ENCODE peak calls at places on chromosomes 13 and 19, in seven cellular contexts. J, F, V, L, W, U and K are unnamed samples.

GRCh38 chr13:70995338-70995737 is 871.7 kb downstream of the DACH1 start:
- DNase-seq in J (no peak), F (no peak), V (no peak), L (no peak), W (no peak), U (no peak), K (no peak)

GRCh38 chr13:77300176-77301141 is 26.4 kb downstream of the MYCBP2 start:
- DNase-seq in J (peak), F (no peak), V (peak), L (peak), W (peak), U (no peak), K (no peak)

GRCh38 chr19:49327878-49328544 is 3.0 kb upstream of the SLC6A16 start:
- DNase-seq in J (peak), F (peak), V (peak), L (no peak), W (peak), U (peak), K (peak)

GRCh38 chr13:46185634-46186033 is 3.7 kb upstream of the LCP1 start:
- DNase-seq in J (no peak), F (no peak), V (no peak), L (no peak), W (no peak), U (no peak), K (no peak)

GRCh38 chr19:17289489-17289888 is 7.8 kb downstream of the ANKLE1 start:
- DNase-seq in J (peak), F (peak), V (peak), L (peak), W (peak), U (peak), K (peak)

GRCh38 chr19:47756953-47757608 is 11.7 kb downstream of the NOP53 start:
- DNase-seq in J (no peak), F (no peak), V (no peak), L (no peak), W (no peak), U (no peak), K (no peak)

GRCh38 chr19:47699360-47699917 is 13.8 kb upstream of the EHD2 start:
- DNase-seq in J (peak), F (no peak), V (peak), L (peak), W (peak), U (no peak), K (peak)

GRCh38 chr13:95304446-95304845 is 3.2 kb upstream of the ABCC4 start:
- DNase-seq in J (no peak), F (no peak), V (no peak), L (no peak), W (no peak), U (no peak), K (peak)

GRCh38 chr19:37655689-37656491 is 625 bp upstream of the ZFP30 start:
- DNase-seq in J (peak), F (peak), V (peak), L (peak), W (peak), U (no peak), K (peak)

GRCh38 chr19:10871711-10872550 is 578 bp downstream of the CARM1 start:
- DNase-seq in J (peak), F (no peak), V (peak), L (peak), W (peak), U (peak), K (peak)

GRCh38 chr13:75544681-75545333 is 4.8 kb upstream of the UCHL3 start:
- DNase-seq in J (peak), F (no peak), V (no peak), L (no peak), W (peak), U (no peak), K (no peak)

GRCh38 chr13:30805603-30806011 is 70.3 kb downstream of the ALOX5AP start:
- DNase-seq in J (no peak), F (peak), V (peak), L (no peak), W (no peak), U (no peak), K (no peak)

GRCh38 chr19:47230122-47230920 is 678 bp downstream of the BBC3 start:
- DNase-seq in J (peak), F (no peak), V (peak), L (peak), W (no peak), U (peak), K (peak)

GRCh38 chr13:40189426-40189825 is 477.0 kb downstream of the FOXO1 start:
- DNase-seq in J (no peak), F (no peak), V (no peak), L (no peak), W (no peak), U (no peak), K (no peak)

GRCh38 chr19:54429176-54429495 is 13.9 kb downstream of the TTYH1 start:
- DNase-seq in J (no peak), F (no peak), V (no peak), L (no peak), W (no peak), U (no peak), K (no peak)

GRCh38 chr13:106418556-106418955 is 116.9 kb downstream of the EFNB2 start:
- DNase-seq in J (peak), F (no peak), V (no peak), L (peak), W (peak), U (no peak), K (no peak)

GRCh38 chr19:13817615-13818371 is 22.6 kb downstream of the ZSWIM4 start:
- DNase-seq in J (peak), F (no peak), V (peak), L (peak), W (no peak), U (peak), K (peak)

GRCh38 chr19:980133-980998 is 3.8 kb upstream of the WDR18 start:
- DNase-seq in J (no peak), F (no peak), V (peak), L (peak), W (no peak), U (no peak), K (peak)

GRCh38 chr13:76398426-76398825 is 487.8 kb downstream of the KCTD12 start:
- DNase-seq in J (peak), F (no peak), V (no peak), L (no peak), W (no peak), U (no peak), K (no peak)

GRCh38 chr13:113220141-113220598 is 10.8 kb downstream of the CUL4A start:
- DNase-seq in J (no peak), F (no peak), V (peak), L (peak), W (no peak), U (no peak), K (no peak)

GRCh38 chr13:24443366-24443765 is 69.2 kb downstream of the PARP4 start:
- DNase-seq in J (no peak), F (no peak), V (no peak), L (no peak), W (no peak), U (no peak), K (no peak)

GRCh38 chr19:17073869-17074627 is 1.2 kb downstream of the HAUS8 start:
- DNase-seq in J (peak), F (no peak), V (peak), L (no peak), W (no peak), U (peak), K (no peak)

GRCh38 chr13:27406178-27406939 is 18.1 kb upstream of the GTF3A start:
- DNase-seq in J (peak), F (no peak), V (peak), L (peak), W (peak), U (peak), K (peak)

GRCh38 chr13:45349438-45349837 is 8.5 kb upstream of the TPT1 start:
- DNase-seq in J (peak), F (no peak), V (no peak), L (no peak), W (no peak), U (no peak), K (no peak)

GRCh38 chr13:25881946-25882574 is 169.8 kb downstream of the SHISA2 start:
- DNase-seq in J (no peak), F (no peak), V (peak), L (peak), W (no peak), U (no peak), K (peak)

GRCh38 chr13:82693607-82694006 is 1188.7 kb downstream of the SLITRK1 start:
- DNase-seq in J (no peak), F (no peak), V (peak), L (no peak), W (no peak), U (no peak), K (no peak)

GRCh38 chr19:50020481-50020880 is 4.7 kb downstream of the VRK3 start:
- DNase-seq in J (no peak), F (no peak), V (no peak), L (no peak), W (peak), U (no peak), K (no peak)

GRCh38 chr19:10238172-10238783 is 7.1 kb upstream of the S1PR2 start:
- DNase-seq in J (peak), F (no peak), V (no peak), L (peak), W (peak), U (no peak), K (no peak)

GRCh38 chr19:35088514-35088913 is 27.1 kb upstream of the FXYD3 start:
- DNase-seq in J (peak), F (no peak), V (no peak), L (peak), W (peak), U (no peak), K (no peak)

GRCh38 chr13:49540552-49540951 is 44.8 kb downstream of the PHF11 start:
- DNase-seq in J (peak), F (no peak), V (no peak), L (no peak), W (peak), U (peak), K (peak)

GRCh38 chr13:44307255-44307654 is 66.4 kb upstream of the SERP2 start:
- DNase-seq in J (no peak), F (peak), V (no peak), L (no peak), W (peak), U (no peak), K (no peak)

GRCh38 chr19:43562698-43563241 is 12.6 kb downstream of the XRCC1 start:
- DNase-seq in J (peak), F (no peak), V (no peak), L (no peak), W (peak), U (no peak), K (no peak)

GRCh38 chr19:344625-345319 is at the start of gene MIER2:
- DNase-seq in J (peak), F (peak), V (peak), L (peak), W (peak), U (no peak), K (peak)

GRCh38 chr13:34413538-34414210 is 528.4 kb upstream of the NBEA start:
- DNase-seq in J (no peak), F (no peak), V (no peak), L (no peak), W (peak), U (no peak), K (no peak)

GRCh38 chr19:2253106-2254051 is 2.8 kb downstream of the JSRP1 start:
- DNase-seq in J (no peak), F (no peak), V (peak), L (no peak), W (no peak), U (no peak), K (peak)
- H3K4me3 ChIP-seq in J (no peak), F (no peak), V (peak), L (no peak), W (no peak), U (no peak), K (peak)

DNA sequence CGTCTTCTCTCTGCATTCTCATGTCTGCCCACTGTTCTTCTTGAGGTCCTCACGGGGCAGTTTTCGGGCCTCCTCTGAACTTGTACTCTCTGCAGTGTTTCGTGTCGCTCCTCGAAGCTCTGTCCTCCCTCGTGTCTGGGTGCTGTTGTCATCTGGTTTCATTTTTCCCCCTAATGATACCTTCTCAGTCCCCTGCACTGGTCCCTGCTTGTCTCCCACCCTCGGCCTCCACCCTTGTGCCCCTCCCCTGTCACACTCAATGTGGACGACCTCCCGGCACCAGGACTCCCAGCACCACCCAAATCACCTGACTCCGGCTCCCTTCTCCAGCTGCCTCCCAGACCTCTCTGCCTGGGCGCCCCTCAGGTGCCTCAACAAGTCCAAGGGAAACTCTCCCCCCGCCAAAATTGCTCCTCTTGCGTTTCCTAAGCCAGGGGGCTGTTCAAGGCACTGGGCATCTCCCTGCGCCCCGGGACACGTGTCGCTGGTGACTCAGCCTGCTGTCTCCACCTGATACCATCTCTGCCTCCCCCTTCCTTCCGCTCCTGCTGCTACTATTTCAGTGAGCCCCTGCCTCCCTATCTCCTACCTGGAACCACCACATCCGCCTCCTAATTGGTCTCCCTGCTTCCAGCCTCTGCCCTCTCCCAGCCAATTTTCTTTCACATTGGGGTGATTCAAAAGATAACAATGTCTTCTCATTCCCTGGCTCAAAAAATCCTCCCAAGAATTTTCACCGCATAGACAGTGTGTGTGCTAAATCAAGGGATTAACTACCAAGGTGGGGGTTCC is 49.5 kb downstream of the RFX2 start:
- DNase-seq in J (peak), F (no peak), V (no peak), L (peak), W (peak), U (no peak), K (peak)
- TF ChIP-seq EZH2phosphoT487 in J (no peak), F (no peak), V (no peak), L (no peak), W (no peak), U (no peak), K (no peak)

DNA sequence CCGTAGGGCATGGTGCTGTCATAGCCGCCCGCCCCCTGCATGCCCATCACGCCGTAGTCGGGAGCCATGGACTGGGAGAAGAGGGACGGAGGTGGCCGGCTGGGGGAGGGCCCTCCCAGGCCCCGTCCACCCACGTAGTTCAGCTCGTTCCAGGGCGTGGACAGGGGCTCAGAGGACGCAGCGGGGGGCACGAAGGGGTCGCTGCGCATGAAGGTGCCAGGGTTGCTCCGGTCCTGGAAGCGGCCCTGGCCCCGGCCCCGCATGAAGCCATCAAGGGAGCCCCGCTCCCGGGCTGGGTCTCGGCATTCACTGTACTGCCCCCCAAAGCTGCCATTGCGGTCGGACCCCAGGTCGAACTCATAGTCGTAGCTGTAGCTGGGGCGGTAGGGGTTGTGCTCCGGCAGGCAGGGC is 6.7 kb downstream of the AKAP8 start:
- DNase-seq in J (no peak), F (no peak), V (no peak), L (no peak), W (no peak), U (no peak), K (no peak)
- TF ChIP-seq EZH2 in J (no peak), F (no peak), V (no peak), L (no peak), W (no peak), U (no peak), K (no peak)

GRCh38 chr19:3122512-3122870 is 13.3 kb upstream of the GNA15 start:
- DNase-seq in J (no peak), F (no peak), V (no peak), L (no peak), W (no peak), U (no peak), K (no peak)
- H3K4me3 ChIP-seq in J (no peak), F (no peak), V (no peak), L (no peak), W (no peak), U (no peak), K (no peak)

DNA sequence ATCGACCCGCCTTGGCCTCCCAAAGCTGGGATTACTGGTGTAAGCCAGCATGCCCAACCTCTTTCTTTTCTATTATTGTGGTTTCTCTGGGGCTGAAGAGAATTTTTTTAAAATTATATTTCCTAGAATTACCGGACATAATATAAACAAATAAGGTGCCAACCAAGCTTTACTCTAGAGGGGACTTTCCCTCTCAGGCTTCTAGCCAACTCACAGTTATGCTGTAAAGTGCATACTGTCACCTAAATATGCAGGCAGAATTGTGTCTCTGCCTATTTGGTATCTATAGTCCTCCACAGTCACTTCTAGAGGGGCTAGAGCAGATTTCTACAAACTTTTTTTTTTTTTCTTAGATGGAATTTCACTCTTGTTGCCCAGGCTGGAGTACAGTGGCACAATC is 41.6 kb upstream of the ZNF681 start:
- DNase-seq in J (no peak), F (no peak), V (no peak), L (no peak), W (no peak), U (no peak), K (no peak)
- TF ChIP-seq EZH2phosphoT487 in J (no peak), F (no peak), V (no peak), L (no peak), W (no peak), U (no peak), K (no peak)

GRCh38 chr19:30870861-30871260 is 478.4 kb downstream of the TSHZ3 start:
- DNase-seq in J (peak), F (no peak), V (no peak), L (peak), W (no peak), U (no peak), K (no peak)
- TF ChIP-seq EZH2 in J (no peak), F (no peak), V (no peak), L (no peak), W (no peak), U (no peak), K (no peak)

GRCh38 chr19:23507441-23507840 is 112.2 kb upstream of the ZNF91 start:
- DNase-seq in J (no peak), F (no peak), V (peak), L (no peak), W (no peak), U (no peak), K (no peak)
- H3K4me3 ChIP-seq in J (no peak), F (no peak), V (no peak), L (no peak), W (no peak), U (no peak), K (no peak)

DNA sequence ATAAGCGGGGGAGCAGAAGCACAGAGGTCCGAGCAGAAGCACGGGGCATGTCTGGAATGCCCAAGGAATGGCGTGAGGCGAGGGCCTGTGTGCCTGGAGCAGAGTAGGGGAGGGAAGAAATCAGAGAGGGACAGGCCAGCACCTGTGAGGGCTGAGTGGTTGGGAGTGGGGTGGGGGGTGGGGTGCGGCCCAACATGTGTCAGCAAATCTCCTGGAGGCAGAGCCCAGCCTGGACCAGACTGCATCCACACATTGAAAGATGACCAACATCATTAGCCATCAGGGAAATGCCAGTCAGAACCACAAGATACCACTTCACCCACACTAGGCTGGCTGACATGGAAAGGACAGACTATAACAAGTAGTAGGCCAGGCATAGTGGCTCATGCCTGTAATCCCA is 11.2 kb downstream of the CLASRP start:
- DNase-seq in J (peak), F (no peak), V (no peak), L (no peak), W (no peak), U (no peak), K (no peak)
- TF ChIP-seq EZH2phosphoT487 in J (no peak), F (no peak), V (no peak), L (no peak), W (no peak), U (no peak), K (no peak)

DNA sequence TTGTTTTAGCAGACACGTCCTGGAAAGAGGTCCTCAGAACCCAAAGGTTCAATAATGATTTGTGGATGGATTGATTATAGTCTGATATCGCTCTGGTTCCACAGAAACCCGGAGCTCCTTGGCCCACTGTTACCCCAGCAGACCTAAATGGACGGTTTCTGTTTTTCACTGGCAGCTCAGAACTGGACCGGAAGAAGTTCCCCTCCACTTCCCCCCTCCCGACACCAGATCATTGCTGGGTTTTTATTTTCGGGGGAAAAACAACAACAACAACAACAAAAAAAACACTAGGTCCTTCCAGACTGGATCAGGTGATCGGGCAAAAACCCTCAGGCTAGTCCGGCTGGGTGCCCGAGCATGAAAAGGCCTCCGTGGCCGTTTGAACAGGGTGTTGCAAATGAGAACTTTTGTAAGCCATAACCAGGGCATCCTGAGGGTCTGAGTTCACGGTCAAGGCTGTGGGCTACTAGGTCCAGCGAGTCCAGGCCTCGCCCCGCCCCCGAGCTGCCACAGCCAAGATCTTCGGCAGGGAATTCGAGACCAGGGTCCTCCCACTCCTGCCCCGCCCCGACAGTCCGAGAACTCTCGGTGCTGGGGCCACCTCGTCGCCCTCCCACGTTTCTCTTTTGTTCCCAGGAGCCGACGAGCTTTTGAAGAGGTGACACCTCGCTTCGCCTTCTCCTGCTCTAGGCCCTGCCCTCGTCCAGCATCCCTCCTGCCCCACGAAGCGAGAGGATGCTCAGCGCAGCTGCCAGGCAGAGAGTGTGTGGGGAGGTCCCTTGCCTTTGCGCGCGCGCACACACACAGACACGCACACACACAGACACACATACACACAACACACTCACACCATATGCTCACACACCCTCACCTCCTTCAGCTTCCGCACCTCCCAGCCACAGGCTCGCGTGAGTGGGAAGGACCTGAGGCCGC is 8.7 kb downstream of the ZIC2 start:
- DNase-seq in J (no peak), F (no peak), V (peak), L (no peak), W (no peak), U (no peak), K (peak)
- TF ChIP-seq EZH2 in J (no peak), F (no peak), V (no peak), L (peak), W (no peak), U (no peak), K (no peak)